ENCODE peak calls at places on chromosome 20, in seven cellular contexts. Q, W, D, G, S, J and B are unnamed samples. For H3K79me1, the result is how much of the 10 kb centered on the place peaks cover.

GRCh38 chr20:22681591-22682248 is 97.3 kb upstream of the FOXA2 start:
- DNase-seq in Q (no peak), W (no peak), D (no peak), G (no peak), S (no peak), J (no peak), B (no peak)

GRCh38 chr20:20002101-20002998 is 14.8 kb upstream of the NAA20 start:
- DNase-seq in Q (no peak), W (peak), D (no peak), G (no peak), S (no peak), J (no peak), B (no peak)

GRCh38 chr20:29878777-29879442 is 1378.6 kb upstream of the DEFB115 start:
- DNase-seq in Q (no peak), W (no peak), D (no peak), G (no peak), S (no peak), J (no peak), B (no peak)

GRCh38 chr20:31860431-31861345 is 9.6 kb downstream of the DUSP15 start:
- DNase-seq in Q (peak), W (no peak), D (peak), G (peak), S (peak), J (peak), B (no peak)

GRCh38 chr20:10857362-10858070 is 183.7 kb upstream of the JAG1 start:
- DNase-seq in Q (no peak), W (peak), D (peak), G (no peak), S (no peak), J (no peak), B (peak)

GRCh38 chr20:33415948-33416347 is 14.6 kb upstream of the CDK5RAP1 start:
- DNase-seq in Q (peak), W (peak), D (peak), G (peak), S (peak), J (no peak), B (peak)

GRCh38 chr20:10376271-10377075 is 57.5 kb downstream of the MKKS start:
- DNase-seq in Q (no peak), W (peak), D (peak), G (no peak), S (no peak), J (no peak), B (peak)

GRCh38 chr20:17525650-17526049 is 5.5 kb downstream of the BFSP1 start:
- DNase-seq in Q (no peak), W (no peak), D (peak), G (no peak), S (peak), J (no peak), B (no peak)

GRCh38 chr20:33377366-33377765 is 24.0 kb downstream of the CDK5RAP1 start:
- DNase-seq in Q (no peak), W (no peak), D (no peak), G (no peak), S (no peak), J (no peak), B (no peak)

DNA sequence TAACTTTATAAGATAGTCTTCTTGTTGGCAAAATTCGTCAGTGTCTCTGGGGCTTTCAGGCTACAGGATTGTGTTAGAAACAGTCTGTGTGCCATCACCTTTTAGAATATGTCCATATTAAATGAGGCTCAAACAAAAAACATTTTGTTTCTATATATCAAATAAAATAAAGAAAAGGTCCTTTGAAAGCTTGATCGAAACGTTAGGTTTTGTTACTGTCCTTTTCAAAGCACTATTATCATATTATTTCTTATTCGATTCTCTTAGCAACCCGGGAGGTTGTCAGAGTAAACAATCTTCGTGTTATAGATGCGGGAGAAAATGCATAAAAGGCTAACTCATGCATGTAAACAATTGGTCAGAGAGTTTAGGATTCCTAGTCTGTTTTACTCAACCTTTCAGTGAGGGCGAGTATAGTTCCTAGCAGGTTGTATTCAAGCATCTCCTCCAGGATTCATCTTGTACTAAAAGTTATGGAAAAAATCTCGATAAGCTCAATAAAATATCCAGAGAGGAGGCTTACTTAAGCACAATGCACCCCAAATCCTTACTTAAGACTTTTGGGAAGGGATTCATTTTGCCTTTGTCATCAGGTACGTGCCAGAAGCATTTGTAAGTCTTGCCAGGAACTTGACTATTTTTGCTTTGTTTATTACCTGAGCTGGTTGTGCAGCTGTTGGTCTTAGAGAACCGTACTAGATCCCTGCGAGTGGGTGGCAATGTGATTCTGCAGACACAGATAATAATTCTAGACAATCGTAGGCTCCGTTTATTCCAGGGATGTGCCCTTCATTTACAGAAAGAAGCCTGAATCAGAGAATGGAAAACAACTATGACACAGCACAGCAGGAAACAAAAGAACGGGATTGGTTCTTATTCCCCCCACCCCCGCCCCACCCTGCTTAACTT is 159.6 kb upstream of the ZNF217 start:
- DNase-seq in Q (no peak), W (peak), D (peak), G (no peak), S (no peak), J (no peak), B (peak)
- H3K4me2 ChIP-seq in Q (peak), W (peak), D (no peak), G (no peak), S (peak), J (peak), B (no peak)

DNA sequence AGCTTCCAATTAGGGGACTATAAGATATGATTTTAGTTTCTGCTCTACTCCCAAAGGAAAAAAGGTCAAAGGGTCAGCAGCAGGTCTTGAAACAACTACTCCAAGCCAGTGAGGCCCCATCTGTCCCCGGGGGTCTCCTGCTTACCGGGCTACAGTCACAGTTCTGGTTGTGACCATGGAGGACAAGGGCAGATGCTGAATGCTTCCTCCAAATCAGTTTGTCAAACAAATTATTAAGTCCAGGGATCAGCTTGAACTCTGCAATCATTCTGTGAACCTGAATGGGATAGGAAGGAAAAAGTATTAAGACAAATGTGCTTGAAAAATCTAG is 60.2 kb downstream of the MYH7B start:
- DNase-seq in Q (no peak), W (no peak), D (no peak), G (no peak), S (peak), J (no peak), B (no peak)
- H3K18ac ChIP-seq in Q (no peak), W (no peak), D (no peak), G (no peak), S (no peak), J (no peak), B (no peak)

GRCh38 chr20:61704661-61705060 is 361.0 kb downstream of the TAF4 start:
- DNase-seq in Q (no peak), W (no peak), D (no peak), G (no peak), S (no peak), J (no peak), B (no peak)

GRCh38 chr20:61705909-61706308 is 359.8 kb downstream of the TAF4 start:
- DNase-seq in Q (no peak), W (no peak), D (no peak), G (no peak), S (no peak), J (no peak), B (no peak)

GRCh38 chr20:61708891-61709290 is 356.8 kb downstream of the TAF4 start:
- DNase-seq in Q (no peak), W (no peak), D (no peak), G (no peak), S (no peak), J (no peak), B (no peak)

GRCh38 chr20:61710108-61710507 is 355.6 kb downstream of the TAF4 start:
- DNase-seq in Q (no peak), W (no peak), D (no peak), G (no peak), S (no peak), J (no peak), B (no peak)

DNA sequence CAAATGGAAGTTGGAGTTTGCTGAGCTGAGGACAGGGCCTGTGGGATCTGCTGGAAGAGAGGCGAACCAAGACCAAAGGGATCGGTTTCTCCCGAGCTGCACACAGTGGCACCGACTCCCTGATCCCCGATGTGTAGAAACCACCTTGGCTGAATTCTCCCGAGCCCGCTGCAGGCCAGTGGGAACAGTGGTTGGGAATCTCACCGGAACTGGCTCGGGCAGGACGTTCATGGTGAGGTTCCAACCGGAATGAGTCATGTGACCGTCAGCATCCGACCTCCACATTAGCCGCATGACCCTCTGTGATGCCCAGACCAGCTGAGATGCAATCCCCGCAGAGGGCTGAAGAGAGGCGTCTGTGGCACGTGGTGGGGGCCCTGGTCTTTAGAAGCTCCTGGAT is 359.1 kb downstream of the TAF4 start:
- DNase-seq in Q (no peak), W (no peak), D (no peak), G (no peak), S (no peak), J (no peak), B (no peak)
- H3K79me1 ChIP-seq in Q (under half), W (under half), D (under half), G (under half), S (under half), J (under half), B (under half)

GRCh38 chr20:39538317-39538716 is 576.2 kb downstream of the DHX35 start:
- DNase-seq in Q (no peak), W (no peak), D (no peak), G (no peak), S (no peak), J (no peak), B (no peak)
- H3K4me2 ChIP-seq in Q (no peak), W (no peak), D (no peak), G (no peak), S (no peak), J (no peak), B (no peak)